ENCODE peak calls at places on chromosomes 3 and 15, in nine cellular contexts. One of them, this sample, is unnamed.
A peak's percentile ranks its signal among the peaks of the same experiment; 100 is the strongest.

GRCh38 chr3:58999779-59000170 is 50.0 kb downstream of the CFAP20DC start:
- DNase-seq in hippocampal formation: no peak
- DNase-seq in GM03348: no peak
- DNase-seq in foreskin fibroblast: peak; percentile 31
- DNase-seq in activated naive CD4-positive, alpha-beta T cell: no peak
- DNase-seq in stromal cell of bone marrow: no peak
- DNase-seq in naive thymus-derived CD8-positive, alpha-beta T cell: no peak
- DNase-seq in stimulated activated CD8-positive, alpha-beta memory T cell treated with anti-CD3 and anti-CD28 coated beads, Interleukin-2, amount 100 ng/mL, for 1 hour: no peak
- DNase-seq in mucosa of descending colon: no peak
- DNase-seq in this sample: no peak

GRCh38 chr3:16200411-16200810 is 25.9 kb downstream of the GALNT15 start:
- DNase-seq in stimulated activated CD8-positive, alpha-beta memory T cell treated with anti-CD3 and anti-CD28 coated beads, Interleukin-2, amount 100 ng/mL, for 1 hour: no peak
- DNase-seq in activated naive CD4-positive, alpha-beta T cell: no peak
- DNase-seq in hippocampal formation: no peak
- DNase-seq in mucosa of descending colon: no peak
- DNase-seq in foreskin fibroblast: no peak
- DNase-seq in GM03348: peak; percentile 30
- DNase-seq in naive thymus-derived CD8-positive, alpha-beta T cell: no peak
- DNase-seq in stromal cell of bone marrow: no peak
- DNase-seq in this sample: no peak

GRCh38 chr3:110687138-110687537 is 384.5 kb upstream of the NECTIN3 start:
- DNase-seq in GM03348: no peak
- DNase-seq in mucosa of descending colon: no peak
- DNase-seq in activated naive CD4-positive, alpha-beta T cell: no peak
- DNase-seq in stimulated activated CD8-positive, alpha-beta memory T cell treated with anti-CD3 and anti-CD28 coated beads, Interleukin-2, amount 100 ng/mL, for 1 hour: no peak
- DNase-seq in naive thymus-derived CD8-positive, alpha-beta T cell: no peak
- DNase-seq in hippocampal formation: no peak
- DNase-seq in foreskin fibroblast: peak; percentile 34
- DNase-seq in stromal cell of bone marrow: no peak
- DNase-seq in this sample: no peak

GRCh38 chr3:104886220-104886995 is 480.3 kb upstream of the ALCAM start:
- DNase-seq in stromal cell of bone marrow: no peak
- DNase-seq in mucosa of descending colon: no peak
- DNase-seq in foreskin fibroblast: peak; percentile 62
- DNase-seq in stimulated activated CD8-positive, alpha-beta memory T cell treated with anti-CD3 and anti-CD28 coated beads, Interleukin-2, amount 100 ng/mL, for 1 hour: no peak
- DNase-seq in activated naive CD4-positive, alpha-beta T cell: no peak
- DNase-seq in hippocampal formation: no peak
- DNase-seq in naive thymus-derived CD8-positive, alpha-beta T cell: no peak
- DNase-seq in GM03348: peak; percentile 7
- DNase-seq in this sample: no peak

GRCh38 chr3:45914362-45915077 is 28.2 kb downstream of the CCR9 start:
- DNase-seq in stromal cell of bone marrow: no peak
- DNase-seq in mucosa of descending colon: no peak
- DNase-seq in foreskin fibroblast: no peak
- DNase-seq in naive thymus-derived CD8-positive, alpha-beta T cell: no peak
- DNase-seq in hippocampal formation: no peak
- DNase-seq in GM03348: no peak
- DNase-seq in stimulated activated CD8-positive, alpha-beta memory T cell treated with anti-CD3 and anti-CD28 coated beads, Interleukin-2, amount 100 ng/mL, for 1 hour: no peak
- DNase-seq in activated naive CD4-positive, alpha-beta T cell: no peak
- DNase-seq in this sample: no peak

GRCh38 chr3:43584043-43584826 is 37.6 kb downstream of the ANO10 start:
- DNase-seq in GM03348: no peak
- DNase-seq in stromal cell of bone marrow: peak; percentile 10
- DNase-seq in foreskin fibroblast: peak; percentile 40
- DNase-seq in mucosa of descending colon: no peak
- DNase-seq in stimulated activated CD8-positive, alpha-beta memory T cell treated with anti-CD3 and anti-CD28 coated beads, Interleukin-2, amount 100 ng/mL, for 1 hour: no peak
- DNase-seq in activated naive CD4-positive, alpha-beta T cell: no peak
- DNase-seq in naive thymus-derived CD8-positive, alpha-beta T cell: peak; percentile 34
- DNase-seq in hippocampal formation: no peak
- DNase-seq in this sample: no peak

GRCh38 chr3:155387571-155387970 is 94.1 kb upstream of the STRIT1 start:
- DNase-seq in foreskin fibroblast: no peak
- DNase-seq in activated naive CD4-positive, alpha-beta T cell: no peak
- DNase-seq in GM03348: no peak
- DNase-seq in stromal cell of bone marrow: no peak
- DNase-seq in stimulated activated CD8-positive, alpha-beta memory T cell treated with anti-CD3 and anti-CD28 coated beads, Interleukin-2, amount 100 ng/mL, for 1 hour: no peak
- DNase-seq in hippocampal formation: no peak
- DNase-seq in naive thymus-derived CD8-positive, alpha-beta T cell: no peak
- DNase-seq in mucosa of descending colon: no peak
- DNase-seq in this sample: no peak

GRCh38 chr15:101469520-101470288 is 19.8 kb downstream of the PCSK6 start:
- DNase-seq in naive thymus-derived CD8-positive, alpha-beta T cell: no peak
- DNase-seq in hippocampal formation: peak; percentile 32
- DNase-seq in foreskin fibroblast: no peak
- DNase-seq in mucosa of descending colon: no peak
- DNase-seq in stimulated activated CD8-positive, alpha-beta memory T cell treated with anti-CD3 and anti-CD28 coated beads, Interleukin-2, amount 100 ng/mL, for 1 hour: no peak
- DNase-seq in activated naive CD4-positive, alpha-beta T cell: no peak
- DNase-seq in stromal cell of bone marrow: no peak
- DNase-seq in GM03348: no peak
- DNase-seq in this sample: no peak

GRCh38 chr3:56758539-56758981 is 43.2 kb downstream of the ARHGEF3 start:
- DNase-seq in mucosa of descending colon: no peak
- DNase-seq in hippocampal formation: no peak
- DNase-seq in foreskin fibroblast: peak; percentile 93
- DNase-seq in GM03348: peak; percentile 83
- DNase-seq in naive thymus-derived CD8-positive, alpha-beta T cell: no peak
- DNase-seq in stimulated activated CD8-positive, alpha-beta memory T cell treated with anti-CD3 and anti-CD28 coated beads, Interleukin-2, amount 100 ng/mL, for 1 hour: no peak
- DNase-seq in activated naive CD4-positive, alpha-beta T cell: no peak
- DNase-seq in stromal cell of bone marrow: peak; percentile 94
- DNase-seq in this sample: peak; percentile 60

GRCh38 chr3:24952388-24952787 is 457.7 kb upstream of the THRB start:
- DNase-seq in stromal cell of bone marrow: no peak
- DNase-seq in activated naive CD4-positive, alpha-beta T cell: no peak
- DNase-seq in mucosa of descending colon: no peak
- DNase-seq in GM03348: no peak
- DNase-seq in foreskin fibroblast: no peak
- DNase-seq in stimulated activated CD8-positive, alpha-beta memory T cell treated with anti-CD3 and anti-CD28 coated beads, Interleukin-2, amount 100 ng/mL, for 1 hour: no peak
- DNase-seq in hippocampal formation: no peak
- DNase-seq in naive thymus-derived CD8-positive, alpha-beta T cell: no peak
- DNase-seq in this sample: no peak

GRCh38 chr3:54957711-54958110 is 29.9 kb upstream of the LRTM1 start:
- DNase-seq in activated naive CD4-positive, alpha-beta T cell: no peak
- DNase-seq in naive thymus-derived CD8-positive, alpha-beta T cell: no peak
- DNase-seq in stimulated activated CD8-positive, alpha-beta memory T cell treated with anti-CD3 and anti-CD28 coated beads, Interleukin-2, amount 100 ng/mL, for 1 hour: no peak
- DNase-seq in foreskin fibroblast: peak; percentile 37
- DNase-seq in hippocampal formation: no peak
- DNase-seq in mucosa of descending colon: no peak
- DNase-seq in GM03348: no peak
- DNase-seq in stromal cell of bone marrow: no peak
- DNase-seq in this sample: no peak

This sample was measured in pancreas.